ENCODE peak calls at places on chromosomes 2 and 18, in ten cellular contexts. C is heart left ventricle; F is IMR-90; D is RWPE1; U is endothelial cell of umbilical vein; L is endothelial cell; Z is CD8-positive, alpha-beta T cell; X is left ventricle myocardium inferior; R is glutamatergic neuron; O is dorsolateral prefrontal cortex. N is an unnamed sample.

GRCh38 chr2:128396946-128397345 is 78.3 kb upstream of the HS6ST1 start:
- DNase-seq in L (no peak), F (peak), O (no peak), R (no peak), U (no peak), X (no peak), D (no peak), C (no peak), Z (no peak), N (no peak)

GRCh38 chr2:199315299-199316179 is 142.2 kb downstream of the SATB2 start:
- DNase-seq in Z (no peak), R (no peak), O (no peak), F (peak), L (peak), U (peak), C (no peak), D (no peak), X (no peak), N (no peak)

GRCh38 chr2:54520687-54521086 is 64.6 kb downstream of the SPTBN1 start:
- DNase-seq in R (no peak), F (peak), L (no peak), X (no peak), C (no peak), D (peak), U (no peak), O (no peak), Z (no peak), N (no peak)

GRCh38 chr2:84285056-84285747 is 173.9 kb downstream of the SUCLG1 start:
- DNase-seq in U (no peak), C (no peak), R (no peak), F (no peak), D (peak), O (no peak), X (no peak), Z (no peak), L (no peak), N (no peak)

GRCh38 chr18:34871435-34871834 is 161.3 kb downstream of the DTNA start:
- DNase-seq in Z (no peak), D (no peak), F (peak), C (no peak), X (no peak), U (no peak), L (no peak), R (no peak), O (no peak), N (no peak)

GRCh38 chr2:1556776-1557466 is 143.7 kb downstream of the TPO start:
- DNase-seq in U (peak), O (no peak), F (peak), C (no peak), Z (no peak), R (no peak), L (no peak), X (no peak), D (peak), N (no peak)

GRCh38 chr18:79495591-79496071 is 99.9 kb downstream of the NFATC1 start:
- DNase-seq in R (peak), Z (no peak), F (no peak), L (no peak), O (peak), X (peak), C (no peak), D (no peak), U (no peak), N (no peak)

GRCh38 chr2:202121532-202122166 is 48.6 kb downstream of the KIAA2012 start:
- DNase-seq in C (no peak), L (no peak), Z (no peak), O (no peak), D (no peak), R (no peak), F (no peak), X (peak), U (no peak), N (no peak)

GRCh38 chr2:31255911-31256571 is 22.1 kb downstream of the EHD3 start:
- DNase-seq in X (no peak), O (no peak), F (peak), U (no peak), D (peak), Z (no peak), L (no peak), C (no peak), R (no peak), N (no peak)

GRCh38 chr18:57891707-57892391 is 88.7 kb upstream of the ATP8B1 start:
- DNase-seq in R (no peak), U (no peak), D (no peak), C (no peak), X (no peak), Z (no peak), O (no peak), F (no peak), L (no peak), N (no peak)

GRCh38 chr2:102106133-102106556 is 36.4 kb upstream of the IL1R1 start:
- DNase-seq in C (no peak), D (no peak), Z (no peak), F (peak), U (no peak), O (no peak), X (no peak), R (no peak), L (no peak), N (no peak)

DNA sequence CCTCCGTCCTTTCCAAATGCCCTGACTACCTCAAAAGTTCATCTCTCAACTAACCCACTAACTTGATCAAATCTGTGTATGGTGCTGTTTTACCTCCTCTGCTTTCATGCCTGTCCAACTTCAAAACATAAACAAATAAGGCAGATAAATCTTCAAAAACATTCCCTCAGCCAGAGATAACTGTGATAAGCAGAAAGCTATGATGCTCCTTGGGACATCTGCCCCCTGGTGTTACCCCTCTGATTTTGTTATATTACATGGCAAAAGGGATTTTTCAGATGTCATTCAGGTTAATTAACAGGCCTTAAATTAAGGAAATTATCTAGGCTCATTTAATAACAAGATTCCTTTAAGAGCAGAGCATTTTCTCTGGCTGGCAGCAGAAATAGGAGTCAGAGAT is 810.8 kb upstream of the CHAC2 start:
- DNase-seq in F (no peak), R (no peak), L (no peak), D (no peak), X (no peak), U (no peak), O (no peak), Z (no peak), C (no peak), N (no peak)
- TF ChIP-seq CTCF in F (peak), R (peak), L (peak), D (no peak), X (no peak), U (no peak), O (no peak), Z (no peak), C (no peak), N (no peak)

DNA sequence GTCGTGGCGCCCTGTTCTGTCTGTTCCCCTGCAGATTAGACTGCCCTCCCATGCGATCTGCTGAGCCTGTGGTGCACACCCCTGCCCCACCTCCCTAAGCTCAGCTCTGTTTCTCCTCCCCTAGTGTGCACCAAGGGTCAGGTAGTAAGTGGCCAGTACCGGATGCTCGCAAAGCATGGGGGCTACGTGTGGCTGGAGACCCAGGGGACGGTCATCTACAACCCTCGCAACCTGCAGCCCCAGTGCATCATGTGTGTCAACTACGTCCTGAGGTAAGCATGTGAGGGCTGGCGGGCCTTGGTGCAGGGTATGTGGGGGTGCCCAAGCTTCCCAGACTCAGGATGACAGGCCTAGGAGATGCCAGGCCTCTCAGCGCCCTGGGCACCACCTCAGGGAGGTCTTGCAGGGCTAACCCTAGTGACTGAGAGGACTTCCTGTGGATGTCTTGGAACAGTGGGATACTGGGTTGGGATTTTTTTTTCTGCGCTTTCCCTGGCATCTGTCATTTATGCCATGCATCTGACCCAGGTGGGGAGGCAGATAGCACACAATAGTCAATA is 78.4 kb downstream of the EPAS1 start:
- DNase-seq in L (no peak), O (no peak), R (no peak), C (no peak), Z (no peak), U (no peak), X (no peak), F (no peak), D (no peak), N (no peak)
- TF ChIP-seq CTCF in L (no peak), O (no peak), R (no peak), C (no peak), Z (no peak), U (no peak), X (no peak), F (no peak), D (no peak), N (no peak)

GRCh38 chr2:240412975-240413812 is 22.3 kb upstream of the GPC1 start:
- DNase-seq in R (no peak), D (no peak), O (peak), L (no peak), F (no peak), Z (no peak), U (no peak), C (no peak), X (no peak), N (peak)
- TF ChIP-seq CTCF in R (no peak), D (no peak), O (no peak), L (no peak), F (no peak), Z (no peak), U (no peak), C (no peak), X (no peak), N (no peak)

GRCh38 chr18:9973461-9973860 is 59.6 kb downstream of the VAPA start:
- DNase-seq in D (no peak), L (no peak), R (no peak), X (no peak), U (no peak), O (no peak), C (no peak), Z (no peak), F (no peak), N (no peak)
- TF ChIP-seq CTCF in D (no peak), L (no peak), R (no peak), X (no peak), U (no peak), O (no peak), C (no peak), Z (no peak), F (no peak), N (no peak)

DNA sequence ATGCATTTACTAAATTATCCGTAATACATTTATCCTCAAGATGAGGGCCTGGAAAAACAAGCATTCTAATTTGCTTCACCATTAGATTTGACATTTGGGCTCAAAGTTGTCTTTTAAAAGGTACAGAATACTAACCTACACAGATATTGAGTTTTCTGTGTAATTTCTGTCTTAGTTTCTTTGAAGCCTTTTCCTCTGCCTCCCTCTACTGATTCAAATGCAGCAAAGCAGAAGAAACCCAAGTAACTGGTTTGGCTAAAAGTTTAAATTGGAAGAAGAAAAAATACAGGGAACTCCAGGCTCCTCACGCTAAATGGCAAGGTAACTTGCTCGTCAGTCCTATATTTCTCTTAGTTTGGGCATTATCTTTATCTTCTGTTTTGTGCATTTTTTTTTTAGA is 53.3 kb upstream of the SLC5A7 start:
- DNase-seq in L (no peak), C (no peak), F (peak), Z (no peak), O (no peak), U (no peak), D (no peak), R (no peak), X (no peak), N (no peak)
- TF ChIP-seq CTCF in L (no peak), C (peak), F (peak), Z (no peak), O (peak), U (no peak), D (peak), R (no peak), X (peak), N (no peak)

GRCh38 chr2:155266579-155266978 is 568.1 kb downstream of the KCNJ3 start:
- DNase-seq in O (no peak), U (no peak), C (no peak), X (no peak), Z (no peak), D (no peak), R (no peak), F (no peak), L (no peak), N (no peak)
- TF ChIP-seq CTCF in O (no peak), U (no peak), C (no peak), X (no peak), Z (no peak), D (no peak), R (no peak), F (no peak), L (no peak), N (no peak)

GRCh38 chr2:135798762-135799161 is 38.2 kb downstream of the LCT start:
- DNase-seq in F (no peak), L (no peak), R (no peak), U (peak), C (no peak), Z (no peak), X (no peak), D (no peak), O (no peak), N (no peak)
- TF ChIP-seq CTCF in F (peak), L (peak), R (no peak), U (no peak), C (peak), Z (no peak), X (peak), D (no peak), O (no peak), N (no peak)

GRCh38 chr2:85744771-85745601 is 8.8 kb upstream of the ATOH8 start:
- DNase-seq in R (no peak), D (no peak), Z (no peak), L (no peak), O (no peak), C (no peak), F (peak), X (peak), U (no peak), N (no peak)
- TF ChIP-seq CTCF in R (no peak), D (no peak), Z (no peak), L (no peak), O (no peak), C (no peak), F (no peak), X (no peak), U (no peak), N (no peak)